ENCODE peak calls at places on chromosomes 12 and 14, in four cellular contexts. H is cardiac muscle cell, E is HCT116, L is dorsolateral prefrontal cortex. R is an unnamed sample.

GRCh38 chr14:101187017-101187815 is 283.7 kb upstream of the RTL1 start:
- DNase-seq in E (no peak), L (no peak), H (no peak), R (peak; percentile 18)

GRCh38 chr14:75884198-75884611 is 97.6 kb downstream of the TGFB3 start:
- DNase-seq in H (no peak), L (no peak), E (no peak), R (no peak)

GRCh38 chr14:92403981-92404380 is 81.0 kb downstream of the SLC24A4 start:
- DNase-seq in L (no peak), H (no peak), E (no peak), R (no peak)

GRCh38 chr12:8698132-8698829 is 490 bp downstream of the RIMKLB start:
- DNase-seq in E (no peak), L (peak; percentile 46), H (peak; percentile 78), R (peak; percentile 70)

GRCh38 chr12:65925626-65926025 is 101.3 kb downstream of the HMGA2 start:
- DNase-seq in E (no peak), H (no peak), L (no peak), R (no peak)

GRCh38 chr12:52331833-52332232 is 10.6 kb upstream of the KRT83 start:
- DNase-seq in L (no peak), H (no peak), E (no peak), R (no peak)

GRCh38 chr12:52200086-52200782 is 8.4 kb upstream of the KRT80 start:
- DNase-seq in L (no peak), E (no peak), H (peak; percentile 52), R (no peak)

GRCh38 chr12:131773582-131774221 is 54.5 kb upstream of the MMP17 start:
- DNase-seq in L (no peak), H (no peak), E (no peak), R (peak; percentile 85)

GRCh38 chr12:54932691-54933090 is 51.9 kb downstream of the TESPA1 start:
- DNase-seq in E (no peak), H (no peak), L (no peak), R (no peak)

GRCh38 chr12:30753761-30754382 is 879 bp downstream of the CAPRIN2 start:
- DNase-seq in L (no peak), H (no peak), E (no peak), R (no peak)

GRCh38 chr14:24056800-24057184 is 5.0 kb downstream of the CARMIL3 start:
- DNase-seq in E (no peak), L (no peak), H (no peak), R (no peak)

GRCh38 chr12:91695964-91696363 is 449.7 kb downstream of the BTG1 start:
- DNase-seq in L (no peak), E (no peak), H (no peak), R (no peak)

GRCh38 chr12:103560604-103561101 is 26.4 kb upstream of the STAB2 start:
- DNase-seq in L (no peak), E (peak; percentile 91), H (no peak), R (no peak)

GRCh38 chr14:50452979-50453705 is 56.5 kb upstream of the CDKL1 start:
- DNase-seq in L (no peak), E (no peak), H (no peak), R (no peak)

GRCh38 chr14:71441142-71441541 is 491.1 kb upstream of the RGS6 start:
- DNase-seq in E (no peak), L (no peak), H (no peak), R (no peak)

GRCh38 chr14:80310950-80311349 is 99.6 kb upstream of the DIO2 start:
- DNase-seq in E (no peak), H (no peak), L (no peak), R (no peak)

GRCh38 chr14:75456069-75457023 is 28.5 kb downstream of the JDP2 start:
- DNase-seq in E (no peak), H (no peak), L (no peak), R (no peak)

GRCh38 chr14:53109028-53109687 is 44.0 kb downstream of the DDHD1 start:
- DNase-seq in L (no peak), E (no peak), H (no peak), R (peak; percentile 65)

GRCh38 chr14:21068521-21069387 is 1.4 kb upstream of the ARHGEF40 start:
- DNase-seq in L (peak; percentile 69), H (peak; percentile 89), E (peak; percentile 36), R (no peak)

GRCh38 chr12:46494424-46494823 is 121.9 kb upstream of the SLC38A2 start:
- DNase-seq in H (peak; percentile 52), L (no peak), E (no peak), R (no peak)

GRCh38 chr14:71289536-71289935 is 382.3 kb downstream of the PCNX1 start:
- DNase-seq in L (no peak), H (no peak), E (no peak), R (peak; percentile 61)

GRCh38 chr14:64979336-64980074 is 7.2 kb upstream of the FNTB start:
- DNase-seq in L (no peak), E (no peak), H (peak; percentile 21), R (no peak)

GRCh38 chr12:14454098-14454907 is 88.8 kb downstream of the ATF7IP start:
- DNase-seq in H (peak; percentile 70), E (peak; percentile 59), L (no peak), R (no peak)

GRCh38 chr14:50099335-50099734 is 17.0 kb downstream of the VCPKMT start:
- DNase-seq in L (no peak), H (no peak), E (peak; percentile 37), R (peak; percentile 85)

GRCh38 chr12:110102255-110102654 is 21.9 kb upstream of the IFT81 start:
- DNase-seq in H (peak; percentile 70), L (no peak), E (peak; percentile 94), R (no peak)

GRCh38 chr14:94593376-94593748 is 12.1 kb downstream of the SERPINA5 start:
- DNase-seq in L (no peak), E (no peak), H (no peak), R (no peak)

GRCh38 chr12:123989753-123990152 is 16.7 kb downstream of the ZNF664 start:
- DNase-seq in H (peak; percentile 37), E (no peak), L (no peak), R (no peak)

GRCh38 chr14:51846631-51847488 is 13.6 kb upstream of the GNG2 start:
- DNase-seq in L (peak; percentile 25), E (no peak), H (no peak), R (no peak)

GRCh38 chr14:87522575-87522974 is 470.4 kb downstream of the GALC start:
- DNase-seq in L (no peak), H (peak; percentile 6), E (no peak), R (no peak)

GRCh38 chr14:58785741-58786140 is 148.0 kb downstream of the DACT1 start:
- DNase-seq in H (peak; percentile 40), E (no peak), L (no peak), R (no peak)

GRCh38 chr12:54622463-54623183 is 12.1 kb downstream of the LACRT start:
- DNase-seq in L (no peak), H (no peak), E (no peak), R (no peak)

GRCh38 chr12:32566663-32567634 is 112.2 kb upstream of the DNM1L start:
- DNase-seq in L (no peak), E (no peak), H (no peak), R (no peak)

DNA sequence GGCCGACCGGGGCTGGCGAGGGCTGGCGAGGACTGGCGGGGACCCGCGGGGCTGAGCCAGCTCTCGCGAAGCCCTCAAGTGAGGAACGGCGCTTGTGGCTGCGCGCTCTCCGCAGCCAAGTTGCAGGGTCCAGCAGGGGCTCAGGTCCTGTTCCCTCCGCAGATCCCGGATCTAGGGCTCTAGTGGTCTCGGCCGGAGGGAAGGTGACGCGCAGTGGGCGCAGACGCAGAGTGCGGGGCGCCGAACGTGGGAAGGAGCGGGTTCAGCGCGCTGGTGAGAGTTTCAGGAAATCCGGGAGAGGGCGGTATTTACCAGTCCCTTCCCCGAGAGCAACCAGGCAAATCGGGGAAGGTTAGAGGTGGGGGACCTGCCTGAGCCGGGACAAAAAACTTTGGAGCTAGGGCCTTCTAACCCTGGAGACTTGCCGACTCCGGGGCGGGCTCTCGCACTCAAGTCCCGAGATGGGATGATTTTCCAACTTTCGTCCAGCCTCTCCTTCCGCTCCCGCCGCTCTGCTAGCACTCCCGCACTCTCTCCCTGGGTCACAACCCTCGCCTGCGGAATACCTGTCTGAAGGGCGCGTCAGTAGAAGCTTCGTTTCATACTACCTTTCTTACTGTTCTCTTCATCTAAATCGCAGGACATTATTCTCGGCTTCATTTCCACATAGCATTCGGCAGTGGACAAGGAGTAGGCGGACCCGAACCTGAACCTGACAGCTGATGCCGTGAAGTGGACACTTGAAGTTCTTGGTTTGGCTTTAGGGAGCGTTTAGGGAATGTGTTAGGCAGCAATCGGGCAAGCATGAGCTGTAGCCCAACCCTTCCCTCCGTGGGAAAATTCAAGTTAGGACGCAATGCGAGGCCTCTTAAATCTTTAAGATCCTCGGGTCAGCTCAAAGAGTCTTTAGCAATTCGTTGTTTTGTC is 13.6 kb upstream of the PAX9 start:
- DNase-seq in H (peak; percentile 77), L (no peak), E (no peak), R (no peak)
- H3K4me3 ChIP-seq in H (peak overlapping the region; percentile 42), L (no peak overlapping the region), E (no peak overlapping the region), R (no peak overlapping the region)

DNA sequence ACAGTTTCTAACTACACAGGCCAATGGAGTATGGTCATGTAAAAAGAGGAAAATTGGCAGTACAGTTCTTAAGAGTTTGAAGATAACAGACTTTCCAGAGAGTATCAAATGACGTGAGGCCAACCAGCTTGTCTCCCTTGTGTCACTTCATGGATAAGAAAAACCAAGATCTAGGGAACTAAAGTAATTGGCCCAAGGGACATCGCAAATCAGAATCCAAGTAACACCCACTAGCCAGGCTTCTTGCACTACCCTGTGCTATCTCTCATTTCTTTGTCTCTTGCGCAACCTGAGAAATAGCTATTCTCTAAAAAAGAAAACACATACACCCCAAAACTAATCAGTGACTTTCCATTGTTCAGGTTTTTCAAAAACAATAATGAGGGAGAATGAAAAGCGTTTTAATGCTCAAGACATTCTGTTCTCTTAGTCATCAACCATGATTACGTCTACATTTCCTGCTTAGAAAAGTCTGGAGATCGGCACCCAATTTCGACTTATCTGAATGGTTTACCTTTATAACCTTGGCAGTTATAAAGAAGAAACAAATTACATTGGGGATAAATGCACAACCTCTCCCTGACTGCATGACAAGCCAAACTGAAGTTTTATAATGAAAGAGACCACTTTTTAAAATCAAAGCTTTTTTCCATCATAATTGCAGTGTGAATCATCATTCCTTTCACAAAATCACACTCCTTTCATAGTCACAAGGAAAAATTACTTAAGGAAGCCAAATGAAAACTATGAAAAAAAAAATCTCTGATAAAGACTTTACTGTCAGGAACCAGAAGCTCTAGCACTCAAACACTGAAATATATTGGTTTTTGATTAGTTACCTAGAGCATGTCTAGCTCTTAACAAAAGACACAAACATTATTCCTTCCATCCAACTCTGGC is 42.1 kb downstream of the TMTC1 start:
- DNase-seq in E (no peak), H (peak; percentile 17), L (no peak), R (no peak)
- H3K4me3 ChIP-seq in E (no peak overlapping the region), H (no peak overlapping the region), L (no peak overlapping the region), R (no peak overlapping the region)

GRCh38 chr12:67854351-67854750 is 134.9 kb upstream of the IFNG-AS1 start:
- DNase-seq in H (no peak), L (no peak), E (no peak), R (no peak)

GRCh38 chr12:67855103-67855502 is 134.1 kb upstream of the IFNG-AS1 start:
- DNase-seq in L (no peak), E (no peak), H (no peak), R (no peak)

DNA sequence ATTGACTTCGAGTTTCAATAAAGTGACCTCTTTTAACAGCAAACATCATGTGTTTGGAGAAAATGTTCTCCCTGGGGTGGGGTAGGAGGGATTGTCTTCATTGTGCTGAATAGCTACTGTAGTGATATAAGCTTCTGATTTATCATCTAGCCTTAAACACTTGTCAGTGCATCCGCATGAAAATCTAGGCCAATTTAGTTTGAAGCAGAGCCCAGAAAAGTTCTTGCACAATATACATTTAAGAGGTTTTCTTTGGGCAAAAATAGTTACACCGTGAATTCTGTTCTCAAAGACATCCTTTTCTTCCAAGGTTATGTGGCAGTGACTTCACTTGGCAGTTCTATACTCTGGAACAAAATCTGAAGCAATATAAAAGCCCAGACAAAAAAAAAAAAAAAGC is 136.0 kb upstream of the IFNG-AS1 start:
- DNase-seq in E (no peak), L (no peak), H (no peak), R (no peak)
- H3K4me3 ChIP-seq in E (no peak overlapping the region), L (no peak overlapping the region), H (no peak overlapping the region), R (no peak overlapping the region)

GRCh38 chr12:56020437-56021189 is at the start of gene IKZF4:
- DNase-seq in E (no peak), H (peak; percentile 92), L (peak; percentile 28), R (no peak)
- H3K4me3 ChIP-seq in E (no peak within 1 kb of the TSS), H (peak within 1 kb of the TSS; percentile 43), L (peak within 1 kb of the TSS; percentile 25), R (peak within 1 kb of the TSS; percentile 33)